ENCODE peak calls at places on chromosomes 4 and X, in seven cellular contexts. T is tibial nerve, W is H9, V is stomach, O is choroid plexus epithelial cell, X is Calu3, K is breast epithelium. Z is an unnamed sample.

GRCh38 chrX:7154040-7154597 is 6.2 kb upstream of the PUDP start:
- DNase-seq in O (no peak), W (no peak), V (no peak), X (no peak), T (no peak), K (no peak), Z (no peak)

GRCh38 chrX:45767021-45767491 is 566.4 kb upstream of the DIPK2B start:
- DNase-seq in K (no peak), V (no peak), W (no peak), O (peak; percentile 71), X (no peak), T (no peak), Z (no peak)

GRCh38 chrX:13938053-13938765 is 91.5 kb downstream of the GEMIN8 start:
- DNase-seq in W (peak; percentile 69), V (peak; percentile 40), K (no peak), T (no peak), X (peak; percentile 72), O (no peak), Z (peak; percentile 67)

GRCh38 chr4:41346306-41347061 is 89.8 kb downstream of the UCHL1 start:
- DNase-seq in T (no peak), K (no peak), W (no peak), X (no peak), V (no peak), O (no peak), Z (no peak)

GRCh38 chr4:23061431-23061830 is 368.7 kb downstream of the GBA3 start:
- DNase-seq in K (no peak), W (no peak), V (no peak), X (no peak), O (no peak), T (no peak), Z (no peak)

GRCh38 chr4:5955201-5955821 is 62.4 kb upstream of the CRMP1 start:
- DNase-seq in O (no peak), V (no peak), X (no peak), T (no peak), W (peak; percentile 61), K (no peak), Z (no peak)

GRCh38 chr4:6319530-6320150 is 50.0 kb downstream of the WFS1 start:
- DNase-seq in O (no peak), T (no peak), K (no peak), X (no peak), V (no peak), W (no peak), Z (no peak)

GRCh38 chrX:66021758-66022741 is 17.8 kb downstream of the VSIG4 start:
- DNase-seq in K (no peak), O (no peak), W (no peak), V (no peak), X (no peak), T (no peak), Z (no peak)

GRCh38 chr4:76439491-76439890 is 4.5 kb downstream of the SHROOM3 start:
- DNase-seq in K (no peak), W (no peak), T (no peak), O (no peak), V (no peak), X (no peak), Z (no peak)

GRCh38 chr4:8589336-8589735 is 3.2 kb upstream of the CPZ start:
- DNase-seq in W (no peak), K (no peak), O (no peak), T (no peak), X (no peak), V (no peak), Z (no peak)

GRCh38 chrX:136839196-136839595 is 41.3 kb downstream of the RBMX start:
- DNase-seq in K (no peak), T (no peak), X (no peak), V (no peak), O (peak; percentile 14), W (no peak), Z (no peak)

GRCh38 chr4:122759639-122760310 is 27.3 kb downstream of the BBS12 start:
- DNase-seq in K (no peak), O (peak; percentile 65), X (no peak), W (no peak), V (no peak), T (no peak), Z (no peak)

GRCh38 chrX:39836802-39837420 is 260.8 kb downstream of the BCOR start:
- DNase-seq in T (no peak), X (no peak), W (no peak), V (no peak), K (no peak), O (no peak), Z (no peak)

GRCh38 chrX:8025705-8026104 is 98.5 kb upstream of the PNPLA4 start:
- DNase-seq in V (no peak), O (no peak), T (no peak), K (no peak), W (no peak), X (no peak), Z (no peak)

GRCh38 chr4:20217521-20217920 is 34.2 kb upstream of the SLIT2 start:
- DNase-seq in V (no peak), X (no peak), K (no peak), T (no peak), O (no peak), W (no peak), Z (no peak)

GRCh38 chr4:141016117-141016798 is 117.0 kb downstream of the RNF150 start:
- DNase-seq in T (no peak), X (no peak), W (no peak), K (no peak), O (no peak), V (no peak), Z (no peak)

GRCh38 chrX:98194036-98194435 is 1310.3 kb downstream of the RPA4 start:
- DNase-seq in T (no peak), X (no peak), O (no peak), K (no peak), V (no peak), W (no peak), Z (no peak)

GRCh38 chrX:114712466-114712865 is 128.6 kb downstream of the HTR2C start:
- DNase-seq in X (no peak), O (no peak), K (no peak), W (no peak), V (no peak), T (no peak), Z (no peak)

GRCh38 chr4:681736-682451 is 7.1 kb downstream of the SLC49A3 start:
- DNase-seq in T (no peak), K (no peak), X (peak; percentile 58), W (peak; percentile 70), V (peak; percentile 86), O (no peak), Z (no peak)

GRCh38 chrX:71556026-71556425 is 22.2 kb upstream of the GCNA start:
- DNase-seq in T (no peak), K (no peak), O (no peak), X (no peak), W (no peak), V (no peak), Z (no peak)

DNA sequence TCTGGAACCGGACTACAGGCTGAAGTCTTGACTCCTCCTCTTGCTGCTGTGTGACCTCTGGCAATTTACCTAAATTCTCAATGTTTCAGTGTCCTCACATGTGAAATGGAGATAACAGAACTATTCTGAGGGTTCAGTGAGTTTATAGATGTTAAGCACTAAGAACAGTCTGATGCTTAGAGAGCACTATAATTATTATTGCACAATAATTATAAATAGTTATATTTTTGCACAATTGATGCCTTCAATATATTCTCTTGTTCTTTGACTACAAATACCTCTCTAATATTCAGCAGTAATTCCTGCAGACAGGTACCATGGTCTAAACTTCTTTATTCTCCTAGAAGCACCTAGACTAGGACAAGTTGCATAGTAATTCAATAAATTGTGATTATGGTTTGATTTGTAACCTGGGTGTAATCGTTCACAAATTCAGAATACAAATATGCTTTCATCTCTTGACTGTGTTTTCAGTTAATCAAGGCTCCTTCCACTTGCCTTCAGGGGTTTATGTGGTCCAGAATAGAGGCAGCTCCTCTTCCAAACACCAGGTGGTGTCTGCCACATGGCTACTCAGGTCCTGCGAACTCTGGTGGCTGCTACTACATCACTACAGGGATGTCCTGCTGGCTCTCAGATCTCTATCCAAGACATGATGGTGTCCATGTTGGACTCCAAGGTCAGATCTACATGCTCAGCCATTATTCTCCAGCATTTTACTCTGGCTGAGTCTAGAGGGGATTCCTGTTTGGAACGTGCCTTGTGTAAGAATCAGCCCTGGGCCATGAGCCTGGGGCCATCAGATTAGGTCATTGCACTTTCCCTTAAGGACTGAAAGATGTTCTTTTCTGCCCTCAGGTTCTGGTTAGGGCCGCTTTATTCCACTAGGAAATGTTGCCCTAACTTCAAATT is 103.4 kb downstream of the QRFPR start:
- DNase-seq in T (no peak), O (no peak), V (no peak), X (peak; percentile 14), W (peak; percentile 57), K (no peak), Z (no peak)
- TF ChIP-seq CTCF in T (no peak), O (peak; percentile 47), V (no peak), X (no peak), W (peak; percentile 65), K (no peak), Z (peak; percentile 75)

DNA sequence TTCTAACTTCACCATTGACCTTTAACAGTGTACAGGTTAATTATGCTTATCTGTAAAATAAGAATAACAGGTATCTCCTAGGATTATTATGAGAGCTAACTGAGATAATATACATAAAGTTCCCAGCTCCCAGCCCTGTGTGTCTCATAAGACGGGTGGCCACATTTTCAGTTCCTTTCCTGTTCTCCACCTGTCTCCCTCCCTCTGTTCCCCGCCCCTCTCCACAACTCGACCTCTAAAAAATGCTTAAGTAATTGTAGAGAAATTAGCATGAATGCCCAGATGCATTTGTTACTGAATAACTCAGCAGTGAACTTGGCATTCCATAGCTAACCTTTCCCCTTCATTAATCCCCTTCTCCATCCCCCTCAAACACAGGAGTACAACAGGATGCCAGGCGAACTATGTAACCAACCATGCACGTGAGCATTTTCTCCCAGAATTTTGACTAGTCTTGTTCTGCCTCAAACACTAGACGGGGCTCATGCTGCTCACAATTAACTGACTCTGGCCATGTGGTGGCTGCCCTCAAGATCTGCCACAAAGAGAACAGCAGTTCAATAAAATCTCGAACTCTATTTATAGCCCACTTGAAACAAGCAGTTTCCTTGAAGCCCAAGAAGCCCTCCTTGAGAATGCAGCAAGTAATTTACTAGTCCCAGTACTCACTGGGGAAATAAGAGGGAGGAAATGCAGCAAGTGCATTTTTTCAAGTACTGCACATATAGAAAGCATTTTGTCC is 351.2 kb downstream of the ARHGAP24 start:
- DNase-seq in W (peak; percentile 58), X (peak; percentile 67), K (no peak), V (peak; percentile 50), O (peak; percentile 71), T (no peak), Z (peak; percentile 62)
- TF ChIP-seq CTCF in W (no peak), X (no peak), K (no peak), V (no peak), O (peak; percentile 42), T (no peak), Z (no peak)

GRCh38 chr4:14744346-14744745 is 257.9 kb upstream of the CPEB2 start:
- DNase-seq in T (no peak), O (peak; percentile 66), W (peak; percentile 37), X (no peak), K (no peak), V (no peak), Z (no peak)

GRCh38 chr4:14752341-14753046 is 249.8 kb upstream of the CPEB2 start:
- DNase-seq in V (no peak), X (no peak), O (no peak), W (no peak), K (no peak), T (no peak), Z (no peak)

GRCh38 chr4:14749910-14750309 is 252.4 kb upstream of the CPEB2 start:
- DNase-seq in T (peak; percentile 9), W (peak; percentile 46), X (peak; percentile 7), K (no peak), O (peak; percentile 68), V (peak; percentile 60), Z (no peak)
- TF ChIP-seq CTCF in T (no peak), W (peak; percentile 51), X (no peak), K (no peak), O (peak; percentile 67), V (peak; percentile 27), Z (peak; percentile 45)

GRCh38 chr4:3207531-3208037 is 41.4 kb upstream of the MSANTD1 start:
- DNase-seq in X (no peak), W (no peak), V (no peak), K (peak; percentile 7), T (no peak), O (peak; percentile 31), Z (no peak)
- TF ChIP-seq CTCF in X (no peak), W (peak; percentile 26), V (no peak), K (no peak), T (no peak), O (peak; percentile 23), Z (no peak)

Z was measured in H1.